ENCODE peak calls at places on chromosomes 7 and 10, in ten cellular contexts. L is body of pancreas, I is adrenal gland, Q is ovary, E is prostate gland, J is IMR-90, N is HCT116, G is A549, A is Peyer's patch, U is transverse colon. F is an unnamed sample.

GRCh38 chr10:11684717-11685645 is 57.2 kb upstream of the ECHDC3 start:
- DNase-seq in L (no peak), I (peak; percentile 66), Q (peak; percentile 74), E (peak; percentile 88), J (peak; percentile 86), N (peak; percentile 96), G (peak; percentile 74), A (peak; percentile 93), U (peak; percentile 74), F (peak; percentile 88)

GRCh38 chr7:29806131-29806792 is at the start of gene WIPF3:
- DNase-seq in L (peak; percentile 40), I (peak; percentile 49), Q (peak; percentile 66), E (no peak), J (no peak), N (peak; percentile 7), G (no peak), A (peak; percentile 54), U (peak; percentile 52), F (no peak)

GRCh38 chr10:52755297-52756062 is 17.1 kb downstream of the MBL2 start:
- DNase-seq in L (no peak), I (peak; percentile 33), Q (no peak), E (no peak), J (peak; percentile 70), N (no peak), G (no peak), A (no peak), U (peak; percentile 7), F (no peak)

GRCh38 chr10:72855790-72856189 is 37.7 kb upstream of the OIT3 start:
- DNase-seq in L (no peak), I (no peak), Q (no peak), E (no peak), J (no peak), N (no peak), G (no peak), A (no peak), U (no peak), F (no peak)

GRCh38 chr7:39667354-39667923 is 44.1 kb downstream of the RALA start:
- DNase-seq in L (no peak), I (no peak), Q (no peak), E (no peak), J (no peak), N (no peak), G (no peak), A (no peak), U (no peak), F (no peak)

GRCh38 chr7:40569326-40569725 is 434.5 kb downstream of the SUGCT start:
- DNase-seq in L (no peak), I (no peak), Q (no peak), E (no peak), J (no peak), N (no peak), G (no peak), A (no peak), U (no peak), F (no peak)

GRCh38 chr10:60942604-60943269 is 1.2 kb downstream of the RHOBTB1 start:
- DNase-seq in L (peak; percentile 42), I (peak; percentile 59), Q (peak; percentile 62), E (peak; percentile 8), J (peak; percentile 31), N (no peak), G (peak; percentile 54), A (peak; percentile 82), U (peak; percentile 51), F (no peak)

GRCh38 chr7:57414852-57415251 is 35.1 kb upstream of the ZNF716 start:
- DNase-seq in L (no peak), I (no peak), Q (no peak), E (no peak), J (no peak), N (no peak), G (no peak), A (no peak), U (no peak), F (no peak)

GRCh38 chr7:17402628-17403278 is 104.3 kb downstream of the AHR start:
- DNase-seq in L (no peak), I (peak; percentile 28), Q (no peak), E (no peak), J (no peak), N (no peak), G (no peak), A (no peak), U (no peak), F (no peak)

GRCh38 chr7:30575910-30576309 is 18.8 kb upstream of the GARS1 start:
- DNase-seq in L (no peak), I (no peak), Q (no peak), E (no peak), J (no peak), N (no peak), G (no peak), A (no peak), U (no peak), F (no peak)

GRCh38 chr10:102335184-102335583 is 60.3 kb upstream of the NFKB2 start:
- DNase-seq in L (peak; percentile 21), I (no peak), Q (no peak), E (peak; percentile 31), J (peak; percentile 15), N (no peak), G (no peak), A (no peak), U (no peak), F (no peak)

GRCh38 chr7:73892003-73892975 is 31.3 kb downstream of the TMEM270 start:
- DNase-seq in L (peak; percentile 47), I (no peak), Q (no peak), E (peak; percentile 33), J (peak; percentile 79), N (no peak), G (no peak), A (no peak), U (peak; percentile 39), F (no peak)

GRCh38 chr10:117653170-117653515 is 110.6 kb downstream of the EMX2 start:
- DNase-seq in L (no peak), I (no peak), Q (no peak), E (no peak), J (peak; percentile 60), N (peak; percentile 83), G (peak; percentile 78), A (no peak), U (no peak), F (peak; percentile 79)

GRCh38 chr10:51876528-51876927 is 177.1 kb upstream of the CSTF2T start:
- DNase-seq in L (no peak), I (no peak), Q (no peak), E (no peak), J (no peak), N (no peak), G (no peak), A (no peak), U (no peak), F (no peak)

DNA sequence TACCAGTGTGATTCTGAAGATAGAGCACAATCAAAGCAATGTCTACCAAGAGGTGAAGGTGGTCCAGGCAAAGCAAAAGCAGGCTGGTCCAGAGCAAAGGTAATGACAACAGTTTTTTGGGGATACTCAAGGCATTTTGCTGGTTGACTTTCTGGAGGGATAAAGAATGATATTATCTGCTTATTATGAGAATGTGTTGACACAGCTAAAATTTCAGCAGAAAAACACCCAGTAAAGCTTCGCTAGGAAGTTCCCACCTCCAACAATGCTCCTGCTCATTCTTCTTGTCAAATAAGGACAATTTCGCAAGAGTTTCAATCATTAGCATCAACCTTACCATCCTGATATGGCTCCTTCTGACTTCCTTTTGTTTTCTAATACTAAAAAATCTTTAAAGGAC is 24.1 kb downstream of the GPR85 start:
- DNase-seq in L (no peak), I (no peak), Q (no peak), E (no peak), J (no peak), N (no peak), G (no peak), A (no peak), U (no peak), F (no peak)
- TF ChIP-seq POLR2A in L (no peak), I (no peak), Q (no peak), E (no peak), J (no peak), N (no peak), G (no peak), A (no peak), U (no peak), F (no peak)

DNA sequence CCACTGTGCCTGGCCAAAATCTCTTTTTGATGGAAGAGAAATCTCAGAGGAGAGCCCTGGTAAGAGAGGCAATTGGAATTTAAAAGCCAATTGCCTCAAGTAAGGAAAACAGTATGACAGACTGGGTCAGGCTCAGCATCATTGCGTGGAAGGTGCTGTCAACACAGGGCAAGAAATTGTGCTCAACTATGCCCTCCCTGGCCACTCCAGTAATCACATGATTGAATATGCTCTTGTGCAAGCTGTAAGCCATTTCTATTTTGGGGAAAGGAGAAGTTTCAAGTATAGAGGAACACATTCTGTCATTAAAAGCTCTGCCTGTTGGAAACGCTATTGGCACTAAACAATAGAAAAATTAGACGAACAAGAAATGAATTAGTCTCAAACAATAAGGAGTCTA is 1127.7 kb downstream of the REEP3 start:
- DNase-seq in L (no peak), I (peak; percentile 21), Q (no peak), E (no peak), J (no peak), N (peak; percentile 26), G (peak; percentile 27), A (no peak), U (no peak), F (no peak)
- TF ChIP-seq POLR2A in L (no peak), I (no peak), Q (no peak), E (no peak), J (no peak), N (no peak), G (no peak), A (no peak), U (no peak), F (no peak)

GRCh38 chr7:27201231-27202017 is 1.5 kb upstream of the HOXA13 start:
- DNase-seq in L (peak; percentile 8), I (peak; percentile 18), Q (no peak), E (no peak), J (no peak), N (no peak), G (peak; percentile 19), A (no peak), U (no peak), F (no peak)

GRCh38 chr7:27198138-27198841 is 1.6 kb downstream of the HOXA13 start:
- DNase-seq in L (peak; percentile 8), I (peak; percentile 9), Q (no peak), E (peak; percentile 19), J (no peak), N (no peak), G (no peak), A (no peak), U (no peak), F (no peak)

GRCh38 chr7:27200761-27201230 is 905 bp upstream of the HOXA13 start:
- DNase-seq in L (peak; percentile 5), I (peak; percentile 7), Q (no peak), E (no peak), J (no peak), N (no peak), G (no peak), A (no peak), U (no peak), F (no peak)

GRCh38 chr7:27198871-27199801 is 755 bp downstream of the HOXA13 start:
- DNase-seq in L (peak; percentile 13), I (peak; percentile 13), Q (no peak), E (peak; percentile 21), J (no peak), N (no peak), G (peak; percentile 57), A (no peak), U (no peak), F (no peak)

GRCh38 chr7:27199820-27200760 is at the start of gene HOXA13:
- DNase-seq in L (peak; percentile 11), I (peak; percentile 17), Q (no peak), E (peak; percentile 91), J (no peak), N (peak; percentile 48), G (peak; percentile 69), A (no peak), U (peak; percentile 88), F (no peak)
- TF ChIP-seq POLR2A in L (no peak), I (no peak), Q (no peak), E (peak; percentile 88), J (no peak), N (peak; percentile 34), G (no peak), A (no peak), U (peak; percentile 94), F (peak; percentile 42)

GRCh38 chr7:69412331-69413146 is 185.7 kb upstream of the AUTS2 start:
- DNase-seq in L (no peak), I (peak; percentile 72), Q (no peak), E (no peak), J (no peak), N (no peak), G (peak; percentile 89), A (peak; percentile 51), U (peak; percentile 7), F (peak; percentile 88)
- TF ChIP-seq POLR2A in L (no peak), I (no peak), Q (no peak), E (no peak), J (no peak), N (no peak), G (no peak), A (no peak), U (no peak), F (no peak)

F was measured in H54.